ENCODE peak calls at places on chromosome 18, in nine cellular contexts. I, O, H, W, P, N, T, A and D are unnamed samples.

GRCh38 chr18:45836242-45837215 is 11.1 kb downstream of the SIGLEC15 start:
- DNase-seq in I (no peak), O (no peak), H (no peak), W (no peak), P (no peak), N (no peak), T (no peak), A (no peak), D (no peak)

GRCh38 chr18:7038330-7038846 is 79.2 kb downstream of the LAMA1 start:
- DNase-seq in I (peak), O (peak), H (peak), W (no peak), P (peak), N (peak), T (peak), A (no peak), D (no peak)

GRCh38 chr18:63575680-63576079 is 11.5 kb upstream of the SERPINB13 start:
- DNase-seq in I (no peak), O (no peak), H (no peak), W (no peak), P (no peak), N (peak), T (no peak), A (no peak), D (no peak)

GRCh38 chr18:34871435-34871834 is 161.3 kb downstream of the DTNA start:
- DNase-seq in I (no peak), O (no peak), H (no peak), W (no peak), P (no peak), N (no peak), T (no peak), A (no peak), D (no peak)

GRCh38 chr18:74515620-74516231 is 18.6 kb upstream of the CNDP1 start:
- DNase-seq in I (no peak), O (no peak), H (no peak), W (no peak), P (no peak), N (no peak), T (peak), A (no peak), D (no peak)

GRCh38 chr18:54004828-54005227 is 219.6 kb downstream of the MBD2 start:
- DNase-seq in I (no peak), O (peak), H (peak), W (no peak), P (no peak), N (no peak), T (peak), A (no peak), D (no peak)

GRCh38 chr18:5196253-5197031 is 615 bp downstream of the AKAIN1 start:
- DNase-seq in I (no peak), O (no peak), H (no peak), W (no peak), P (no peak), N (no peak), T (no peak), A (no peak), D (no peak)

GRCh38 chr18:21703241-21703820 is 1.2 kb downstream of the ABHD3 start:
- DNase-seq in I (no peak), O (peak), H (no peak), W (peak), P (peak), N (no peak), T (peak), A (no peak), D (no peak)

GRCh38 chr18:51009071-51009470 is 20.9 kb upstream of the SMAD4 start:
- DNase-seq in I (no peak), O (peak), H (no peak), W (no peak), P (no peak), N (no peak), T (no peak), A (no peak), D (no peak)

GRCh38 chr18:46167971-46168370 is 63.8 kb downstream of the HAUS1 start:
- DNase-seq in I (no peak), O (no peak), H (no peak), W (no peak), P (peak), N (no peak), T (no peak), A (no peak), D (no peak)

GRCh38 chr18:43620936-43621335 is 343.6 kb upstream of the SYT4 start:
- DNase-seq in I (no peak), O (peak), H (peak), W (peak), P (peak), N (peak), T (peak), A (no peak), D (no peak)

GRCh38 chr18:53004798-53005197 is 664.8 kb downstream of the DCC start:
- DNase-seq in I (no peak), O (no peak), H (no peak), W (no peak), P (no peak), N (no peak), T (no peak), A (no peak), D (no peak)

GRCh38 chr18:27599202-27599829 is 414.2 kb upstream of the CHST9 start:
- DNase-seq in I (peak), O (peak), H (peak), W (peak), P (peak), N (peak), T (peak), A (no peak), D (no peak)

GRCh38 chr18:50973367-50974126 is 5.7 kb downstream of the ELAC1 start:
- DNase-seq in I (no peak), O (peak), H (peak), W (peak), P (no peak), N (peak), T (peak), A (no peak), D (no peak)

GRCh38 chr18:79378416-79379250 is 17.1 kb upstream of the NFATC1 start:
- DNase-seq in I (peak), O (peak), H (peak), W (peak), P (peak), N (peak), T (peak), A (peak), D (peak)